ENCODE peak calls at places on chromosomes 6 and 20, in nine cellular contexts. One of them, this sample, is unnamed.

GRCh38 chr20:45269056-45269455 is 14.7 kb upstream of the SLPI start:
- DNase-seq in HT1080: no peak
- DNase-seq in amygdala: no peak
- DNase-seq in NCI-H526: no peak
- DNase-seq in cerebellum: no peak
- DNase-seq in activated CD4-positive, alpha-beta T cell treated with anti-CD3 and anti-CD28 coated beads for 24 hours: no peak
- DNase-seq in HEK293T: no peak
- DNase-seq in heart left ventricle: no peak
- DNase-seq in fibroblast of lung: no peak
- DNase-seq in this sample: no peak

GRCh38 chr6:144736763-144737162 is 451.6 kb downstream of the UTRN start:
- DNase-seq in HEK293T: no peak
- DNase-seq in activated CD4-positive, alpha-beta T cell treated with anti-CD3 and anti-CD28 coated beads for 24 hours: no peak
- DNase-seq in HT1080: no peak
- DNase-seq in cerebellum: peak
- DNase-seq in heart left ventricle: no peak
- DNase-seq in amygdala: no peak
- DNase-seq in fibroblast of lung: no peak
- DNase-seq in NCI-H526: no peak
- DNase-seq in this sample: no peak

GRCh38 chr6:39017481-39017880 is 31.1 kb upstream of the GLP1R start:
- DNase-seq in activated CD4-positive, alpha-beta T cell treated with anti-CD3 and anti-CD28 coated beads for 24 hours: no peak
- DNase-seq in NCI-H526: no peak
- DNase-seq in fibroblast of lung: no peak
- DNase-seq in amygdala: no peak
- DNase-seq in heart left ventricle: no peak
- DNase-seq in HEK293T: no peak
- DNase-seq in HT1080: no peak
- DNase-seq in cerebellum: no peak
- DNase-seq in this sample: no peak

GRCh38 chr6:11012295-11012754 is 31.8 kb downstream of the ELOVL2 start:
- DNase-seq in amygdala: no peak
- DNase-seq in cerebellum: no peak
- DNase-seq in activated CD4-positive, alpha-beta T cell treated with anti-CD3 and anti-CD28 coated beads for 24 hours: no peak
- DNase-seq in HEK293T: no peak
- DNase-seq in HT1080: no peak
- DNase-seq in fibroblast of lung: no peak
- DNase-seq in NCI-H526: no peak
- DNase-seq in heart left ventricle: no peak
- DNase-seq in this sample: no peak

GRCh38 chr6:113809818-113810217 is 47.3 kb upstream of the MARCKS start:
- DNase-seq in HEK293T: no peak
- DNase-seq in amygdala: no peak
- DNase-seq in heart left ventricle: no peak
- DNase-seq in NCI-H526: no peak
- DNase-seq in cerebellum: no peak
- DNase-seq in activated CD4-positive, alpha-beta T cell treated with anti-CD3 and anti-CD28 coated beads for 24 hours: no peak
- DNase-seq in fibroblast of lung: no peak
- DNase-seq in HT1080: no peak
- DNase-seq in this sample: no peak

GRCh38 chr6:124964764-124965105 is 2.5 kb downstream of the RNF217 start:
- DNase-seq in HEK293T: no peak
- DNase-seq in fibroblast of lung: no peak
- DNase-seq in activated CD4-positive, alpha-beta T cell treated with anti-CD3 and anti-CD28 coated beads for 24 hours: no peak
- DNase-seq in amygdala: no peak
- DNase-seq in heart left ventricle: no peak
- DNase-seq in HT1080: peak
- DNase-seq in NCI-H526: no peak
- DNase-seq in cerebellum: no peak
- DNase-seq in this sample: no peak

GRCh38 chr6:136282906-136283305 is 6.7 kb downstream of the BCLAF1 start:
- DNase-seq in HEK293T: no peak
- DNase-seq in heart left ventricle: no peak
- DNase-seq in HT1080: no peak
- DNase-seq in cerebellum: no peak
- DNase-seq in amygdala: no peak
- DNase-seq in fibroblast of lung: no peak
- DNase-seq in NCI-H526: no peak
- DNase-seq in activated CD4-positive, alpha-beta T cell treated with anti-CD3 and anti-CD28 coated beads for 24 hours: no peak
- DNase-seq in this sample: no peak

GRCh38 chr20:20427202-20427864 is 59.4 kb downstream of the INSM1 start:
- DNase-seq in HT1080: no peak
- DNase-seq in NCI-H526: peak
- DNase-seq in HEK293T: no peak
- DNase-seq in amygdala: no peak
- DNase-seq in cerebellum: no peak
- DNase-seq in heart left ventricle: no peak
- DNase-seq in activated CD4-positive, alpha-beta T cell treated with anti-CD3 and anti-CD28 coated beads for 24 hours: no peak
- DNase-seq in fibroblast of lung: no peak
- DNase-seq in this sample: no peak

GRCh38 chr6:111041917-111042316 is 45.4 kb upstream of the SLC16A10 start:
- DNase-seq in HEK293T: no peak
- DNase-seq in fibroblast of lung: no peak
- DNase-seq in HT1080: no peak
- DNase-seq in amygdala: no peak
- DNase-seq in cerebellum: no peak
- DNase-seq in heart left ventricle: no peak
- DNase-seq in activated CD4-positive, alpha-beta T cell treated with anti-CD3 and anti-CD28 coated beads for 24 hours: no peak
- DNase-seq in NCI-H526: no peak
- DNase-seq in this sample: no peak

GRCh38 chr20:23655551-23656211 is 17.9 kb upstream of the CST3 start:
- DNase-seq in NCI-H526: no peak
- DNase-seq in fibroblast of lung: no peak
- DNase-seq in HT1080: no peak
- DNase-seq in activated CD4-positive, alpha-beta T cell treated with anti-CD3 and anti-CD28 coated beads for 24 hours: no peak
- DNase-seq in amygdala: peak
- DNase-seq in cerebellum: peak
- DNase-seq in HEK293T: no peak
- DNase-seq in heart left ventricle: peak
- DNase-seq in this sample: peak

GRCh38 chr6:122571888-122572287 is 38.3 kb upstream of the PKIB start:
- DNase-seq in NCI-H526: no peak
- DNase-seq in HT1080: no peak
- DNase-seq in cerebellum: no peak
- DNase-seq in activated CD4-positive, alpha-beta T cell treated with anti-CD3 and anti-CD28 coated beads for 24 hours: no peak
- DNase-seq in amygdala: no peak
- DNase-seq in heart left ventricle: no peak
- DNase-seq in HEK293T: no peak
- DNase-seq in fibroblast of lung: no peak
- DNase-seq in this sample: no peak

GRCh38 chr6:37665309-37665708 is 32.4 kb downstream of the MDGA1 start:
- DNase-seq in heart left ventricle: no peak
- DNase-seq in NCI-H526: peak
- DNase-seq in HT1080: no peak
- DNase-seq in HEK293T: peak
- DNase-seq in amygdala: no peak
- DNase-seq in activated CD4-positive, alpha-beta T cell treated with anti-CD3 and anti-CD28 coated beads for 24 hours: no peak
- DNase-seq in fibroblast of lung: no peak
- DNase-seq in cerebellum: no peak
- DNase-seq in this sample: no peak

GRCh38 chr6:77131426-77131825 is 331.9 kb downstream of the HTR1B start:
- DNase-seq in cerebellum: no peak
- DNase-seq in activated CD4-positive, alpha-beta T cell treated with anti-CD3 and anti-CD28 coated beads for 24 hours: no peak
- DNase-seq in amygdala: no peak
- DNase-seq in HEK293T: no peak
- DNase-seq in HT1080: no peak
- DNase-seq in fibroblast of lung: no peak
- DNase-seq in heart left ventricle: no peak
- DNase-seq in NCI-H526: no peak
- DNase-seq in this sample: no peak

GRCh38 chr6:81911446-81911845 is 159.0 kb upstream of the TENT5A start:
- DNase-seq in HEK293T: no peak
- DNase-seq in activated CD4-positive, alpha-beta T cell treated with anti-CD3 and anti-CD28 coated beads for 24 hours: no peak
- DNase-seq in fibroblast of lung: no peak
- DNase-seq in amygdala: no peak
- DNase-seq in cerebellum: peak
- DNase-seq in NCI-H526: no peak
- DNase-seq in heart left ventricle: no peak
- DNase-seq in HT1080: no peak
- DNase-seq in this sample: no peak

GRCh38 chr20:37376791-37377190 is 30.9 kb downstream of the SRC start:
- DNase-seq in HEK293T: no peak
- DNase-seq in activated CD4-positive, alpha-beta T cell treated with anti-CD3 and anti-CD28 coated beads for 24 hours: no peak
- DNase-seq in fibroblast of lung: no peak
- DNase-seq in heart left ventricle: no peak
- DNase-seq in cerebellum: no peak
- DNase-seq in HT1080: no peak
- DNase-seq in amygdala: no peak
- DNase-seq in NCI-H526: no peak
- DNase-seq in this sample: no peak

GRCh38 chr20:18805881-18806280 is 7.7 kb upstream of the SCP2D1 start:
- DNase-seq in HEK293T: no peak
- DNase-seq in amygdala: no peak
- DNase-seq in activated CD4-positive, alpha-beta T cell treated with anti-CD3 and anti-CD28 coated beads for 24 hours: no peak
- DNase-seq in fibroblast of lung: no peak
- DNase-seq in HT1080: peak
- DNase-seq in cerebellum: no peak
- DNase-seq in heart left ventricle: no peak
- DNase-seq in NCI-H526: no peak
- DNase-seq in this sample: no peak

GRCh38 chr6:4136354-4136831 is 1.0 kb upstream of the ECI2 start:
- DNase-seq in amygdala: no peak
- DNase-seq in heart left ventricle: no peak
- DNase-seq in fibroblast of lung: no peak
- DNase-seq in NCI-H526: no peak
- DNase-seq in HEK293T: no peak
- DNase-seq in HT1080: no peak
- DNase-seq in cerebellum: no peak
- DNase-seq in activated CD4-positive, alpha-beta T cell treated with anti-CD3 and anti-CD28 coated beads for 24 hours: no peak
- DNase-seq in this sample: no peak

GRCh38 chr6:43608310-43608763 is 20.7 kb downstream of the GTPBP2 start:
- DNase-seq in HEK293T: peak
- DNase-seq in NCI-H526: peak
- DNase-seq in amygdala: peak
- DNase-seq in activated CD4-positive, alpha-beta T cell treated with anti-CD3 and anti-CD28 coated beads for 24 hours: peak
- DNase-seq in heart left ventricle: peak
- DNase-seq in fibroblast of lung: peak
- DNase-seq in HT1080: peak
- DNase-seq in cerebellum: peak
- DNase-seq in this sample: peak

GRCh38 chr6:111591370-111591900 is 14.2 kb downstream of the TRAF3IP2 start:
- DNase-seq in HT1080: peak
- DNase-seq in heart left ventricle: peak
- DNase-seq in amygdala: no peak
- DNase-seq in cerebellum: no peak
- DNase-seq in fibroblast of lung: peak
- DNase-seq in NCI-H526: peak
- DNase-seq in activated CD4-positive, alpha-beta T cell treated with anti-CD3 and anti-CD28 coated beads for 24 hours: no peak
- DNase-seq in HEK293T: peak
- DNase-seq in this sample: peak

GRCh38 chr6:17474289-17474688 is 80.9 kb downstream of the CAP2 start:
- DNase-seq in NCI-H526: no peak
- DNase-seq in activated CD4-positive, alpha-beta T cell treated with anti-CD3 and anti-CD28 coated beads for 24 hours: no peak
- DNase-seq in fibroblast of lung: no peak
- DNase-seq in HEK293T: no peak
- DNase-seq in cerebellum: no peak
- DNase-seq in heart left ventricle: no peak
- DNase-seq in amygdala: no peak
- DNase-seq in HT1080: no peak
- DNase-seq in this sample: no peak

GRCh38 chr6:4008324-4009047 is 70.5 kb downstream of the FAM217A start:
- DNase-seq in amygdala: no peak
- DNase-seq in HEK293T: peak
- DNase-seq in activated CD4-positive, alpha-beta T cell treated with anti-CD3 and anti-CD28 coated beads for 24 hours: no peak
- DNase-seq in heart left ventricle: no peak
- DNase-seq in HT1080: peak
- DNase-seq in fibroblast of lung: peak
- DNase-seq in cerebellum: peak
- DNase-seq in NCI-H526: peak
- DNase-seq in this sample: no peak

GRCh38 chr20:53779822-53780221 is 186.2 kb upstream of the ZNF217 start:
- DNase-seq in HEK293T: no peak
- DNase-seq in fibroblast of lung: no peak
- DNase-seq in HT1080: no peak
- DNase-seq in amygdala: no peak
- DNase-seq in cerebellum: no peak
- DNase-seq in NCI-H526: no peak
- DNase-seq in activated CD4-positive, alpha-beta T cell treated with anti-CD3 and anti-CD28 coated beads for 24 hours: no peak
- DNase-seq in heart left ventricle: no peak
- DNase-seq in this sample: no peak

GRCh38 chr20:19012671-19013070 is 199.1 kb downstream of the SCP2D1 start:
- DNase-seq in cerebellum: no peak
- DNase-seq in NCI-H526: no peak
- DNase-seq in HT1080: no peak
- DNase-seq in amygdala: no peak
- DNase-seq in heart left ventricle: no peak
- DNase-seq in activated CD4-positive, alpha-beta T cell treated with anti-CD3 and anti-CD28 coated beads for 24 hours: no peak
- DNase-seq in HEK293T: no peak
- DNase-seq in fibroblast of lung: no peak
- DNase-seq in this sample: no peak

GRCh38 chr20:44709797-44710196 is 5.4 kb upstream of the CCN5 start:
- DNase-seq in fibroblast of lung: no peak
- DNase-seq in cerebellum: no peak
- DNase-seq in activated CD4-positive, alpha-beta T cell treated with anti-CD3 and anti-CD28 coated beads for 24 hours: no peak
- DNase-seq in NCI-H526: no peak
- DNase-seq in amygdala: no peak
- DNase-seq in HT1080: no peak
- DNase-seq in HEK293T: no peak
- DNase-seq in heart left ventricle: no peak
- DNase-seq in this sample: no peak

GRCh38 chr6:36976931-36977330 is 9.1 kb downstream of the MTCH1 start:
- DNase-seq in heart left ventricle: no peak
- DNase-seq in HEK293T: no peak
- DNase-seq in cerebellum: no peak
- DNase-seq in activated CD4-positive, alpha-beta T cell treated with anti-CD3 and anti-CD28 coated beads for 24 hours: no peak
- DNase-seq in HT1080: no peak
- DNase-seq in amygdala: no peak
- DNase-seq in NCI-H526: no peak
- DNase-seq in fibroblast of lung: no peak
- DNase-seq in this sample: no peak

GRCh38 chr6:137589067-137589848 is 95.1 kb upstream of the OLIG3 start:
- DNase-seq in activated CD4-positive, alpha-beta T cell treated with anti-CD3 and anti-CD28 coated beads for 24 hours: peak
- DNase-seq in fibroblast of lung: peak
- DNase-seq in amygdala: no peak
- DNase-seq in HT1080: peak
- DNase-seq in cerebellum: no peak
- DNase-seq in NCI-H526: peak
- DNase-seq in HEK293T: peak
- DNase-seq in heart left ventricle: no peak
- DNase-seq in this sample: no peak

GRCh38 chr6:39594304-39594703 is 130.9 kb downstream of the KIF6 start:
- DNase-seq in NCI-H526: no peak
- DNase-seq in activated CD4-positive, alpha-beta T cell treated with anti-CD3 and anti-CD28 coated beads for 24 hours: no peak
- DNase-seq in cerebellum: no peak
- DNase-seq in fibroblast of lung: no peak
- DNase-seq in HT1080: no peak
- DNase-seq in heart left ventricle: no peak
- DNase-seq in HEK293T: no peak
- DNase-seq in amygdala: no peak
- DNase-seq in this sample: no peak

GRCh38 chr20:63322146-63322922 is 29.3 kb downstream of the COL20A1 start:
- DNase-seq in activated CD4-positive, alpha-beta T cell treated with anti-CD3 and anti-CD28 coated beads for 24 hours: no peak
- DNase-seq in heart left ventricle: peak
- DNase-seq in amygdala: no peak
- DNase-seq in cerebellum: no peak
- DNase-seq in HT1080: no peak
- DNase-seq in HEK293T: no peak
- DNase-seq in fibroblast of lung: no peak
- DNase-seq in NCI-H526: peak
- DNase-seq in this sample: no peak

GRCh38 chr6:52962701-52963100 is 32.4 kb downstream of the GSTA4 start:
- DNase-seq in NCI-H526: no peak
- DNase-seq in amygdala: no peak
- DNase-seq in HT1080: no peak
- DNase-seq in cerebellum: no peak
- DNase-seq in HEK293T: no peak
- DNase-seq in heart left ventricle: no peak
- DNase-seq in activated CD4-positive, alpha-beta T cell treated with anti-CD3 and anti-CD28 coated beads for 24 hours: no peak
- DNase-seq in fibroblast of lung: no peak
- DNase-seq in this sample: no peak

This sample was measured in right atrium auricular region.